ENCODE peak calls at places on chromosomes 16 and 17, in seven cellular contexts. K is RCC 7860, L is NCI-H1105, U is Kasumi-1, O is heart right ventricle, C is GM20000, Y is myocyte. V is an unnamed sample.

GRCh38 chr17:77566566-77566965 is 391.9 kb upstream of the TNRC6C start:
- DNase-seq in O (no peak), C (no peak), Y (no peak), K (no peak), U (no peak), L (no peak), V (no peak)

GRCh38 chr16:50771366-50771765 is 29.5 kb downstream of the CYLD start:
- DNase-seq in Y (no peak), L (no peak), U (no peak), O (no peak), K (no peak), C (no peak), V (no peak)

GRCh38 chr17:45861185-45861584 is 16.5 kb downstream of the SPPL2C start:
- DNase-seq in C (no peak), O (no peak), L (no peak), U (no peak), K (no peak), Y (no peak), V (no peak)

GRCh38 chr17:352421-353212 is at the start of gene RPH3AL:
- DNase-seq in L (no peak), O (peak), K (peak), U (no peak), C (no peak), Y (peak), V (peak)

GRCh38 chr17:10888858-10889257 is 51.0 kb upstream of the PIRT start:
- DNase-seq in L (no peak), U (no peak), K (no peak), Y (no peak), O (no peak), C (no peak), V (no peak)

GRCh38 chr17:7686221-7687071 is 844 bp downstream of the TP53 start:
- DNase-seq in Y (no peak), L (peak), U (peak), O (peak), K (peak), C (peak), V (peak)

GRCh38 chr16:71775949-71776348 is 32.7 kb downstream of the AP1G1 start:
- DNase-seq in U (no peak), L (no peak), O (no peak), C (peak), K (no peak), Y (no peak), V (no peak)

GRCh38 chr16:8621572-8622314 is at the start of gene METTL22:
- DNase-seq in K (peak), U (no peak), Y (peak), L (peak), O (peak), C (peak), V (peak)

GRCh38 chr17:66373944-66374817 is 71.8 kb downstream of the PRKCA start:
- DNase-seq in U (peak), Y (no peak), L (peak), O (peak), C (no peak), K (peak), V (no peak)

GRCh38 chr16:88657371-88657770 is 5.5 kb downstream of the MVD start:
- DNase-seq in U (no peak), C (no peak), Y (no peak), O (no peak), K (no peak), L (no peak), V (no peak)

GRCh38 chr16:65733706-65734105 is 611.8 kb upstream of the CDH11 start:
- DNase-seq in K (no peak), U (no peak), C (no peak), Y (no peak), L (no peak), O (no peak), V (no peak)

GRCh38 chr16:1363501-1364041 is 11.8 kb downstream of the GNPTG start:
- DNase-seq in Y (peak), U (peak), O (no peak), C (peak), L (no peak), K (peak), V (no peak)

GRCh38 chr17:694239-694638 is 20.4 kb downstream of the VPS53 start:
- DNase-seq in O (no peak), K (peak), C (no peak), Y (peak), U (no peak), L (no peak), V (no peak)

GRCh38 chr16:81053761-81054160 is 18.1 kb downstream of the ATMIN start:
- DNase-seq in Y (no peak), L (no peak), U (no peak), C (no peak), O (no peak), K (no peak), V (no peak)

GRCh38 chr16:90027611-90028010 is 8.4 kb upstream of the DBNDD1 start:
- DNase-seq in C (no peak), K (no peak), O (no peak), U (no peak), Y (no peak), L (no peak), V (no peak)

GRCh38 chr16:88731699-88732098 is 25.4 kb downstream of the CTU2 start:
- DNase-seq in O (no peak), C (no peak), U (no peak), Y (no peak), L (no peak), K (no peak), V (no peak)

GRCh38 chr17:75816693-75817092 is 27.5 kb downstream of the UNC13D start:
- DNase-seq in O (no peak), K (no peak), Y (no peak), L (no peak), U (no peak), C (no peak), V (no peak)

V was measured in ureter.